ENCODE peak calls at places on chromosomes 16 and 17, in nine cellular contexts. R is tibial artery, N is lower leg skin, F is prostate gland, A is upper lobe of left lung, B is tibial nerve, Y is GM12865, O is transverse colon, S is colonic mucosa. Q is an unnamed sample.

GRCh38 chr17:65370669-65371126 is 190.8 kb downstream of the AXIN2 start:
- DNase-seq in O (peak; percentile 84), F (peak; percentile 36), A (no peak), R (no peak), Y (peak; percentile 23), S (peak; percentile 92), N (no peak), B (no peak), Q (no peak)

GRCh38 chr17:76481091-76481655 is 13.8 kb downstream of the AANAT start:
- DNase-seq in A (no peak), F (no peak), S (no peak), B (no peak), Y (peak; percentile 93), O (peak; percentile 68), R (no peak), N (no peak), Q (no peak)

GRCh38 chr17:27009087-27009486 is 284.8 kb upstream of the WSB1 start:
- DNase-seq in S (no peak), F (no peak), O (no peak), R (no peak), A (no peak), N (no peak), B (no peak), Y (no peak), Q (no peak)

GRCh38 chr17:76142044-76143041 is 1.3 kb upstream of the FOXJ1 start:
- DNase-seq in A (no peak), Y (no peak), R (no peak), N (no peak), F (no peak), O (no peak), B (no peak), S (no peak), Q (no peak)

GRCh38 chr16:78993342-78993741 is 607.2 kb downstream of the MAF start:
- DNase-seq in Y (no peak), R (no peak), S (no peak), N (no peak), B (no peak), F (no peak), A (no peak), O (no peak), Q (no peak)

GRCh38 chr16:62190426-62190825 is 154.2 kb upstream of the CDH8 start:
- DNase-seq in N (no peak), S (no peak), R (no peak), F (no peak), B (no peak), O (no peak), Y (peak; percentile 15), A (no peak), Q (no peak)

GRCh38 chr17:42459256-42459982 is 741 bp downstream of the ATP6V0A1 start:
- DNase-seq in F (peak; percentile 53), B (peak; percentile 72), S (peak; percentile 70), N (peak; percentile 36), O (peak; percentile 66), A (peak; percentile 68), R (peak; percentile 74), Y (peak; percentile 54), Q (peak; percentile 63)

GRCh38 chr17:18889658-18890057 is 31.7 kb downstream of the PRPSAP2 start:
- DNase-seq in N (no peak), F (no peak), A (no peak), R (no peak), S (no peak), Y (no peak), O (no peak), B (no peak), Q (peak; percentile 72)

GRCh38 chr16:19520861-19521331 is 1.0 kb downstream of the GDE1 start:
- DNase-seq in B (no peak), N (no peak), A (no peak), R (no peak), O (peak; percentile 73), F (no peak), Y (peak; percentile 53), S (peak; percentile 66), Q (no peak)

GRCh38 chr16:53085539-53086450 is 31.0 kb downstream of the CHD9 start:
- DNase-seq in Y (no peak), O (no peak), N (peak; percentile 61), B (peak; percentile 66), F (peak; percentile 74), A (no peak), S (no peak), R (no peak), Q (peak; percentile 59)

GRCh38 chr17:78130439-78131101 is at the start of gene TMC8:
- DNase-seq in S (no peak), O (peak; percentile 72), A (peak; percentile 75), R (no peak), N (no peak), F (no peak), Y (peak; percentile 91), B (peak; percentile 39), Q (no peak)

GRCh38 chr16:60419859-60420258 is 1616.4 kb downstream of the CDH8 start:
- DNase-seq in O (no peak), R (no peak), Y (no peak), A (no peak), B (no peak), N (no peak), S (no peak), F (no peak), Q (no peak)

GRCh38 chr16:10922328-10923145 is 19.7 kb downstream of the DEXI start:
- DNase-seq in B (peak; percentile 30), S (no peak), R (peak; percentile 88), N (no peak), O (no peak), Y (no peak), A (peak; percentile 75), F (no peak), Q (peak; percentile 93)
- H3K4me3 ChIP-seq in B (no peak overlapping the region), S (no peak overlapping the region), R (no peak overlapping the region), N (no peak overlapping the region), O (no peak overlapping the region), Y (no peak overlapping the region), A (no peak overlapping the region), F (no peak overlapping the region), Q (no peak overlapping the region)

DNA sequence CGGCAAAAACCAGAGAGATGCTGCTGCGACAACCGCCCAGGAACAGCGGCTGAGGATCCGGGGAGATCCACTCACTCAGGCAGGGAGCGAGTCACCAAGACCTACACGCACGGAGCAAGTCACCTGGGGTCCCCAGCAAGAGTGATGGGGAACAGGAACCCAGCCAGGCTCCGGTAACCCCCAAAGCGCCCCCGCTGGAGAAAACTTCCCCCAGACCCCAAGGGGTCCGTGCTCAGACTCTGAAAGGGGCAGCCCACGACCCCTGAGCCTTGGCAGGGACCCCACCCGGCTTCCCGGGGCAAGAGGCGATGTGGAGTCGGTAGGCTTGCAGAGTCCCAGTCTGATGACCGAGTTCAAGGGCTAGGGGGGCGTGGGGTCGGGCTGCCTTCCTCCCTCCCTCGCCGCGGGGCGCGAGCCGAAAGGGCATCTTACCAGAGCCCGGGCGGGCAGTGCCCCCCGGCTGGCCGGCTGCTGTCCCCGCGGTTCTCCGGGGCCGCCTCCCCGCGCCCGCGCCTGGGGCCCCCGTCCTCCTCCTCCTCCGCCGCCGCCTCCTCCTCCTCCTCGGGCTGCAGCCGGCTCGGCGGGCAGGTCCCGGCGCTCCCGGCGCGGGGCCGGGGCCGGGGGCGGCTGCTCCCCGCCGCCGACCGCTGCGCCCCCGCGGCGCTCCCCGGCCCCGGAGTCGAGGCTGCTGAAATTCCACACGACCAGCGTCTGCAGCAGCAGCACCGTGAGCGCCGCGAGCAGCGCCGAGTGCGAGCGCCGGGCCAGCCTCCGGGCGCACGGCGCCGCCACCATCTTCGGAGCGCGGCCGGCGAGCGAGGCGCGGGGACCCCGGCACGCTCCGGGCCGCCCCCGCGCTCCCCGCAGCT is 524 bp downstream of the XYLT1 start:
- DNase-seq in S (peak; percentile 38), N (no peak), O (peak; percentile 27), R (peak; percentile 72), Y (no peak), F (no peak), B (no peak), A (no peak), Q (peak; percentile 27)
- H3K4me3 ChIP-seq in S (peak overlapping the region; percentile 91), N (peak overlapping the region; percentile 40), O (peak overlapping the region; percentile 73), R (peak overlapping the region; percentile 69), Y (peak overlapping the region; percentile 67), F (peak overlapping the region; percentile 50), B (peak overlapping the region; percentile 62), A (peak overlapping the region; percentile 80), Q (peak overlapping the region; percentile 42)

GRCh38 chr16:73060948-73061495 is 13.1 kb upstream of the ZFHX3 start:
- DNase-seq in B (no peak), Y (no peak), A (no peak), F (no peak), N (no peak), R (no peak), S (no peak), O (no peak), Q (no peak)
- H3K4me3 ChIP-seq in B (no peak overlapping the region), Y (no peak overlapping the region), A (peak overlapping the region; percentile 91), F (no peak overlapping the region), N (no peak overlapping the region), R (peak overlapping the region; percentile 88), S (no peak overlapping the region), O (no peak overlapping the region), Q (no peak overlapping the region)

DNA sequence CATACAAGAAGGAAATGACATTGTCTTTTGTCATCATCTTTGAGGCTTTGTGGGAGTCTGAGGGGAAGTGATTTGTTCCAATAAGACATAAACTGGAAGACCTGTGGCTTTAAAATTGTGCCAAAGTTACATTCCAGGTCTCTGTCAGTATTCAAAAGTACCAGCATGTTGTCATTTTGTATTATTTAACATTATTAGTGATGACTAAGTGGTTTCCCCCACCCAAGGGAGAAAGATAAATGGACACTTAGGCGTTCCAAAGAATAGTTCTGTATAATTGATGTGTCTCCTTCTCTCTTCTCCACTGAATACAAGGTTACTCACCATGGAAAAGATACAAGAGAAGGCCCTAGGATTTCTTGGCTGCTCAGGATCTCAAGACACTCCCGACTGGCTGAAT is 3.8 kb downstream of the CFAP97D1 start:
- DNase-seq in O (no peak), F (no peak), N (no peak), B (no peak), Y (no peak), A (no peak), S (no peak), R (no peak), Q (no peak)
- H3K4me3 ChIP-seq in O (no peak overlapping the region), F (no peak overlapping the region), N (no peak overlapping the region), B (no peak overlapping the region), Y (no peak overlapping the region), A (no peak overlapping the region), S (no peak overlapping the region), R (no peak overlapping the region), Q (no peak overlapping the region)

DNA sequence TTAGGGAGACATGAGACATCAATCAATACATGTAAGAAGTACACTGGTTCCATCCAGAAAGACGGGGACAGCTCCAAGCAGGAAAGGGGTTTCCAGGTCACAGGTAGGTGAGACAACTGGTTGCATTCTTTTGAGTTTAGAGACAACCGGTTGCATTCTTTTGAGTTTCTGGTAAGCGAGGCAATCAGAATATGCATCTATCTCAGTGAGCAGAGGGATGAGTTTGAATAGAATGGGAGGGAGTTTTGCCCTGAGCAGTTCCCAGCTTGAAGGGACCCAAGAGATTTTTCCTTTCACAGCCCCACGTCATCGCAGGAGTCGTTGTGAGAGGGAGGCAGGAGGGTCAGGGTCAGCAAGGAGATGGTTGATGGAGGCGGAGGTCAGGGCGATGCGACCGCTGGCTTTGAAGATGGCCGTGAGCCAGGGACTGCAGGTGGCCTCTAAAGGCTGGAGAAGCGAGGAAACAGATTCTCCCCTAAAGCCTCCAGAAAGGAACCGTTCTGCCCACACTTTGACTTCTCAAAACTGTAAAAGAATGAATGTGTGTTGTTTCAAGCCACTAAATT is 36.5 kb downstream of the IRF8 start:
- DNase-seq in B (no peak), O (no peak), Y (no peak), A (no peak), F (no peak), N (no peak), R (no peak), S (no peak), Q (no peak)
- H3K4me3 ChIP-seq in B (no peak overlapping the region), O (no peak overlapping the region), Y (peak overlapping the region; percentile 48), A (no peak overlapping the region), F (no peak overlapping the region), N (no peak overlapping the region), R (no peak overlapping the region), S (no peak overlapping the region), Q (no peak overlapping the region)